ENCODE peak calls at places on chromosomes 16 and 17, in nine cellular contexts. U is ascending aorta; C is IMR-90; Q is fibroblast of lung; I is esophagus squamous epithelium; P is spleen; J is CD4-positive, CD25-positive, alpha-beta regulatory T cell; B is thoracic aorta; H is endodermal cell. N is an unnamed sample.

GRCh38 chr17:53032861-53033271 is 789.9 kb upstream of the KIF2B start:
- DNase-seq in U (no peak), C (peak; percentile 0), Q (peak; percentile 12), I (no peak), P (no peak), J (peak; percentile 1), B (no peak), H (peak; percentile 91), N (peak; percentile 84)

GRCh38 chr17:81294512-81295030 is 536 bp downstream of the SLC38A10 start:
- DNase-seq in U (no peak), C (peak; percentile 9), Q (peak; percentile 15), I (no peak), P (peak; percentile 87), J (peak; percentile 26), B (no peak), H (no peak), N (no peak)

GRCh38 chr16:55179858-55180585 is 144.0 kb upstream of the IRX6 start:
- DNase-seq in U (no peak), C (no peak), Q (no peak), I (no peak), P (no peak), J (no peak), B (no peak), H (no peak), N (no peak)

GRCh38 chr16:72255785-72256184 is 83.8 kb upstream of the PMFBP1 start:
- DNase-seq in U (no peak), C (no peak), Q (peak; percentile 4), I (no peak), P (no peak), J (no peak), B (no peak), H (no peak), N (no peak)

GRCh38 chr17:66429680-66430079 is 127.3 kb downstream of the PRKCA start:
- DNase-seq in U (no peak), C (no peak), Q (no peak), I (no peak), P (no peak), J (no peak), B (no peak), H (no peak), N (no peak)

GRCh38 chr16:54526916-54527315 is 240.3 kb upstream of the IRX3 start:
- DNase-seq in U (no peak), C (no peak), Q (peak; percentile 25), I (no peak), P (no peak), J (no peak), B (no peak), H (no peak), N (peak; percentile 20)

GRCh38 chr17:65560628-65561371 is 648 bp downstream of the AXIN2 start:
- DNase-seq in U (peak; percentile 92), C (peak; percentile 83), Q (peak; percentile 88), I (peak; percentile 21), P (peak; percentile 87), J (peak; percentile 78), B (peak; percentile 58), H (peak; percentile 97), N (peak; percentile 53)

GRCh38 chr16:50371936-50372595 is 3.3 kb upstream of the BRD7 start:
- DNase-seq in U (no peak), C (no peak), Q (no peak), I (no peak), P (no peak), J (no peak), B (no peak), H (peak; percentile 83), N (no peak)

GRCh38 chr16:46801428-46802049 is 29.4 kb downstream of the C16orf87 start:
- DNase-seq in U (no peak), C (peak; percentile 25), Q (no peak), I (no peak), P (no peak), J (no peak), B (no peak), H (no peak), N (no peak)

GRCh38 chr17:77225246-77225645 is 84.5 kb downstream of the SEC14L1 start:
- DNase-seq in U (no peak), C (no peak), Q (no peak), I (no peak), P (no peak), J (no peak), B (no peak), H (no peak), N (no peak)

GRCh38 chr17:79978545-79978852 is 57.2 kb downstream of the TBC1D16 start:
- DNase-seq in U (peak; percentile 34), C (no peak), Q (no peak), I (no peak), P (no peak), J (no peak), B (no peak), H (no peak), N (no peak)

GRCh38 chr17:72119963-72120877 is 600 bp upstream of the SOX9 start:
- DNase-seq in U (no peak), C (peak; percentile 91), Q (peak; percentile 87), I (no peak), P (no peak), J (no peak), B (no peak), H (peak; percentile 89), N (peak; percentile 83)

GRCh38 chr16:12754824-12755543 is 48.7 kb downstream of the CPPED1 start:
- DNase-seq in U (no peak), C (no peak), Q (no peak), I (no peak), P (no peak), J (no peak), B (no peak), H (no peak), N (no peak)

GRCh38 chr16:72829846-72830620 is 217.9 kb downstream of the ZFHX3 start:
- DNase-seq in U (no peak), C (peak; percentile 75), Q (no peak), I (no peak), P (no peak), J (no peak), B (no peak), H (no peak), N (no peak)

GRCh38 chr16:5024632-5025031 is 9.1 kb downstream of the NAGPA start:
- DNase-seq in U (no peak), C (no peak), Q (peak; percentile 20), I (no peak), P (no peak), J (peak; percentile 22), B (no peak), H (no peak), N (peak; percentile 54)

GRCh38 chr17:41930009-41930832 is at the start of gene ODAD4:
- DNase-seq in U (peak; percentile 98), C (peak; percentile 98), Q (peak; percentile 98), I (peak; percentile 62), P (peak; percentile 99), J (peak; percentile 97), B (peak; percentile 92), H (peak; percentile 100), N (peak; percentile 91)

GRCh38 chr17:41920580-41920955 is 1.8 kb upstream of the ACLY start:
- DNase-seq in U (no peak), C (no peak), Q (no peak), I (no peak), P (no peak), J (no peak), B (no peak), H (no peak), N (no peak)

GRCh38 chr17:41928693-41929251 is 1.6 kb upstream of the ODAD4 start:
- DNase-seq in U (no peak), C (no peak), Q (no peak), I (no peak), P (no peak), J (peak; percentile 15), B (no peak), H (no peak), N (no peak)

DNA sequence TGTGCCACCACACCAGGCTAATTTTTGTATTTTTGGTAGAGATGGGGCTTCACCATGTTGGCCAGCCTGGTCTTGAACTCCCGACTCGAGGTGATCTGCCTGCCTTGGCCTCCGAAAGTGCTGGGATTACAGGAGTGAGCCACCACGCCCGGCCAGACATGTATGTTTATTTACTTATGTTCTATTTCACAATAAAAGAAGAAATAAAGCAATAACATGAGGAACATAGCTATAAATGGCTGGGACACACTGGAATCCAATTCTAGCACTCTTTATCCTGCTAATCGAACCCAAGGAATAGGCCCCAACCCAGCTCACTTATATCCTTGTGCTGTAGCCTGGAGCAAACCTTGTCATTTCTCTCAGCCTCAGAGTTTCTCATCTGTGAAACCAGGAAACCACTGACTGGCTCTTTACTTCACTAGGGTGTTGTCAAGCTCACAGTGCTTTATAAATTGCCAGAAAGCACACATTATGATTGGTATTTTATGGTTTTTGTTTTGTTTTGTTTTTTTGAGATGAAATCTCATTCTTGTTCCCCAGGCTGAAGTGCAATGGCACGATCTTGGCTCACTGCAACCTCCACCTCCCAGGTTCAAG is 4.3 kb upstream of the ODAD4 start:
- DNase-seq in U (no peak), C (no peak), Q (no peak), I (no peak), P (no peak), J (peak; percentile 24), B (no peak), H (no peak), N (no peak)
- H3K4me1 ChIP-seq in U (no peaks in the 10 kb centered on the region), C (no peaks in the 10 kb centered on the region), Q (peaks cover 4% of the 10 kb centered on the region), I (no peaks in the 10 kb centered on the region), P (peaks cover 20% of the 10 kb centered on the region), J (peaks cover 21% of the 10 kb centered on the region), B (peaks cover 8% of the 10 kb centered on the region), H (no peaks in the 10 kb centered on the region), N (peaks cover 8% of the 10 kb centered on the region)

DNA sequence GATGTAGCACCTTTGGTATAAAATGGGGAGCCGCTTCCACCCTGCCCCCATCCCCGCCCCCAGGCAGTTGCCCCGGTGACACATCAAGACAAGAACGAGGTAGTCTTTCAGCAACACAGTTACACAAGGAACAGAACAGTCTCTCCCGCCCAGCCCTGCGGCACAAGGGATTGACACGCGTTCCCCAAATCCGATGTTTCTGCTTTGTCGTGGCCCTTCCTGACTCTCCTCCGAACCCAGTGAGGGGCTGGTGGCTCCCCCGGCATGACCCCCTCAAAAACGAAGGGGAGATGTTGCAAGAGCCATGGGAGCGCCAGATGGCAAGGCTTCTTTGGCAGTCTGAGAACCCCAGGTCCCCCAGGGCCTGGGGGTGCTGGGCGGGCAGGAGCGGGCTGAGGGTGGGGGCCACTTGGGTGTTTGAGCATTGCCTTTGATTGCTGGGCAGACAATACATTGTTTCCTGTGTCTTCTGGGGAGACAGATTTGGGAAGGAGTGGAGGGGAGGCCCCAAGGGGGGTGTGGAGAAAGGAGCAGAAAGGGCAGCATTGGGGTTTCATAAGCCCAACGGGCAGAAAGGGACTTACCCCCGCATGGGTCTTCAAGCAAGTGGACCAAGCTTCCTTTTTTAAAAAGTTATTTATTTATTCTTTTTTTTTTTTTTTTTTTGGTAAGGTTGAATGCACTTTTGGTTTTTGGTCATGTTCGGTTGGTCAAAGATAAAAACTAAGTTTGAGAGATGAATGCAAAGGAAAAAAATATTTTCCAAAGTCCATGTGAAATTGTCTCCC is 16.6 kb downstream of the COL1A1 start:
- DNase-seq in U (peak; percentile 92), C (peak; percentile 62), Q (peak; percentile 65), I (no peak), P (no peak), J (no peak), B (peak; percentile 46), H (no peak), N (peak; percentile 75)
- H3K27ac ChIP-seq in U (peak overlapping the region; percentile 97), C (peak overlapping the region; percentile 99), Q (peak overlapping the region; percentile 46), I (peak overlapping the region; percentile 64), P (peak overlapping the region; percentile 60), J (no peak overlapping the region), B (peak overlapping the region; percentile 88), H (no peak overlapping the region), N (peak overlapping the region; percentile 96)

GRCh38 chr17:967122-967521 is 12.5 kb downstream of the NXN start:
- DNase-seq in U (no peak), C (no peak), Q (no peak), I (no peak), P (no peak), J (no peak), B (no peak), H (peak; percentile 64), N (no peak)
- H3K27me3 ChIP-seq in U (no peaks in the 10 kb centered on the region), C (no peaks in the 10 kb centered on the region), Q (no peaks in the 10 kb centered on the region), I (no peaks in the 10 kb centered on the region), P (peaks cover 12% of the 10 kb centered on the region), J (peaks cover 9% of the 10 kb centered on the region), B (no peaks in the 10 kb centered on the region), H (no peaks in the 10 kb centered on the region), N (no peaks in the 10 kb centered on the region)

GRCh38 chr16:16118337-16118736 is 105.0 kb downstream of the ABCC6 start:
- DNase-seq in U (no peak), C (no peak), Q (no peak), I (no peak), P (no peak), J (no peak), B (no peak), H (no peak), N (no peak)
- H3K4me1 ChIP-seq in U (no peaks in the 10 kb centered on the region), C (no peaks in the 10 kb centered on the region), Q (no peaks in the 10 kb centered on the region), I (no peaks in the 10 kb centered on the region), P (peaks cover 13% of the 10 kb centered on the region), J (no peaks in the 10 kb centered on the region), B (peaks cover 10% of the 10 kb centered on the region), H (no peaks in the 10 kb centered on the region), N (no peaks in the 10 kb centered on the region)